ENCODE peak calls at places on chromosomes 13 and 19, in four cellular contexts. O is GM12878, B is HepG2, Q is H1. F is an unnamed sample.

GRCh38 chr19:23436318-23436717 is 41.0 kb upstream of the ZNF91 start:
- DNase-seq in B (no peak), O (no peak), Q (peak; percentile 55), F (no peak)

GRCh38 chr19:1232652-1233360 is 5.0 kb downstream of the CBARP start:
- DNase-seq in B (no peak), O (no peak), Q (no peak), F (no peak)

GRCh38 chr19:2080336-2080988 is 15.7 kb downstream of the MOB3A start:
- DNase-seq in O (no peak), B (no peak), Q (no peak), F (peak; percentile 3)

GRCh38 chr19:29492761-29493160 is 33.0 kb upstream of the VSTM2B start:
- DNase-seq in O (no peak), B (no peak), Q (peak; percentile 41), F (no peak)

GRCh38 chr19:41930926-41931592 is 2.8 kb upstream of the ERFL start:
- DNase-seq in O (no peak), Q (peak; percentile 84), B (no peak), F (no peak)

GRCh38 chr19:6528544-6529121 is 2.2 kb upstream of the TNFSF9 start:
- DNase-seq in O (no peak), Q (no peak), B (peak; percentile 60), F (no peak)

GRCh38 chr19:41352609-41353465 is 885 bp downstream of the TGFB1 start:
- DNase-seq in O (no peak), B (peak; percentile 54), Q (peak; percentile 88), F (peak; percentile 79)

GRCh38 chr13:51760592-51760991 is 43.4 kb downstream of the DHRS12 start:
- DNase-seq in Q (no peak), O (no peak), B (no peak), F (no peak)

GRCh38 chr13:38386421-38386820 is 36.8 kb downstream of the UFM1 start:
- DNase-seq in B (no peak), O (no peak), Q (no peak), F (no peak)

GRCh38 chr13:108266316-108266936 is 3.1 kb upstream of the TNFSF13B start:
- DNase-seq in Q (no peak), B (no peak), O (no peak), F (peak; percentile 3)

GRCh38 chr19:6235031-6235951 is 44.5 kb downstream of the MLLT1 start:
- DNase-seq in O (no peak), B (no peak), Q (no peak), F (peak; percentile 74)

GRCh38 chr19:1241417-1242095 is at the start of gene ATP5F1D:
- DNase-seq in Q (peak; percentile 94), O (peak; percentile 80), B (peak; percentile 88), F (peak; percentile 93)

GRCh38 chr13:42581427-42581826 is 7.5 kb downstream of the TNFSF11 start:
- DNase-seq in Q (no peak), B (no peak), O (no peak), F (no peak)

GRCh38 chr13:51636349-51636890 is 52.2 kb downstream of the WDFY2 start:
- DNase-seq in Q (no peak), O (no peak), B (peak; percentile 99), F (no peak)

GRCh38 chr19:11177592-11177991 is 19.8 kb downstream of the KANK2 start:
- DNase-seq in Q (no peak), B (no peak), O (no peak), F (no peak)

GRCh38 chr13:112852808-112853207 is 116.2 kb upstream of the MCF2L start:
- DNase-seq in O (no peak), Q (no peak), B (no peak), F (no peak)
- TF ChIP-seq TCF12 in O (no peak), Q (no peak), B (no peak), F (no peak)

GRCh38 chr13:49304356-49304755 is 56.6 kb downstream of the CDADC1 start:
- DNase-seq in O (no peak), B (no peak), Q (no peak), F (no peak)

GRCh38 chr13:49303533-49304252 is 56.0 kb downstream of the CDADC1 start:
- DNase-seq in Q (no peak), O (no peak), B (peak; percentile 86), F (no peak)

GRCh38 chr13:49300716-49301589 is 53.2 kb downstream of the CDADC1 start:
- DNase-seq in O (peak; percentile 42), Q (peak; percentile 57), B (peak; percentile 77), F (peak; percentile 76)

GRCh38 chr13:49302817-49303216 is 55.1 kb downstream of the CDADC1 start:
- DNase-seq in O (no peak), Q (no peak), B (no peak), F (no peak)

GRCh38 chr13:49302222-49302621 is 54.5 kb downstream of the CDADC1 start:
- DNase-seq in O (no peak), B (no peak), Q (no peak), F (no peak)
- H3K4me1 ChIP-seq in O (peaks cover 3% of the 10 kb centered on the region), B (peaks cover 79% of the 10 kb centered on the region), Q (no peaks in the 10 kb centered on the region), F (no peaks in the 10 kb centered on the region)

DNA sequence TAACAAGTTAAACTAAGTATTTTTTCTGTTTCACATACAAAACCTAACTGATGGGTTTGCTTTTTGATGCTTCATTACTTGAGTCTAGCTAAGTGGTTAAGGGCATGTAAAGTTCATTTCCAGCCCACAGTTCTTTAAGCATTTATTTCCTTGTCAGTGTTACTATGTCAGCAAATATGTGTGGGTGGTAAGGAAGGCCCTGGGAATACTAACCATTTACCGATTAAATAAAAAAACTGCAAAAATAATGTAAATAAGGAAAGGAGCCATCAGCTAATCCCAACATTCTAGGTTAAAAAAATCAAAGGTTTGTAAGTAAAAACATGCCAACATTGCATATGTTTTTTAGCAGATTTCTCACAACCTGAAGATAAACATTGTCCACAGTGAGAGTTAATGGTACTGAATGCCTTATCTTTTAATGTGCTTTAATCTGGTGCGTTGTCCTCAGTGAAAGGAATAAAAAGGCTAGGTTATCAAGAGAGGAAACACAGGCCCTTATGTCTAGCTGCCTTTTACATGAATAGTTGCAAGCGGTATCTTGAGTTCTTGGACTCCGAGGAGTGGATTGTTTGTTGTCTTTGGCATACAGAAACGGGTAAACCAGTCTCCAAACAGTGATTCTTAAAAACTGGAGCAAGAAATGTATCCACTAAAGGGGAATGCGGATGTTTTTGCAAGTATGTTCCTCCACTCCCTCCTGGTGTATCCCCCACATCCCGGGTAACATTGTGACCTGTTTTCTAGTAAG is 949.6 kb upstream of the SLC10A2 start:
- DNase-seq in O (no peak), Q (no peak), B (no peak), F (no peak)
- TF ChIP-seq TCF12 in O (no peak), Q (no peak), B (no peak), F (no peak)

DNA sequence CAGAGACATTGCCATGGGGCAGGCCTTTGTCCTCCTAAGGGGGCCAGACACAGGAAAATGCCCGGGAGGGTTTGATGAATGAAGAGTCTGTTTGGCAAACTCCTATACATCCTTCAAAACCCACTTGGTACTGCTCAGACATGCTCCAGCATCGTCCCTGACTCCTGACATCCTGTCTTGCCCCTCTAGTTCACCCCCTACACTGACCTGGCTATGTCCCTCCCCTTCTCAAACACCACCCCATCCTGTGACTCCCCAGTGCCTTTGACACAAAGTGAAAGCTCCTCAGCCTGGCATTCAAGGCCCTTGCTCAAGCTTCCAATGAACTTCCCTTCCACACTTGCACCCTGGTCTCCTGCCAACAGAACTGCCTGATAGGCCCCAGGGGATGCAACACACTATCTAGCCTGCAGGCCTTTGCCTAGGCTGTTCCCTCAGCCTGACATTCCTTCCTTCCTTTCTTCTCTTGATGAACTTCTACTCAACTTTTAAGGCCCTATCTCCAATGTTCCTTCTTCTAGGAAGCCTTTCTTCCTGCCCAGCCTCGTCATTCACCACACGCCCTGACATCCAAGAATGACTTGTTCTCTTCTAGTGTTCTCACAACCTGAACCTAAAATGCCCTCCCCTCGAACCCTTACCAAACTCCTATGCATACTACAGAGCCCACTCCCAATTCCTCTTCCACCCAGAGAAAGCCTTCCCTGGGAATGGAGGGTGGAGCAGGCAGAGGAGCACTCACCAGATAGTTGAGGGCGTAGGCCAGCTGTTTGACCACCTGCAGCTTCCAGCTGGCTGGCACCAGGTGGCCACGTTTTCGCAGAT is 12.4 kb downstream of the JAK3 start:
- DNase-seq in Q (no peak), O (no peak), B (no peak), F (no peak)
- H3K4me1 ChIP-seq in Q (peaks cover 5% of the 10 kb centered on the region), O (no peaks in the 10 kb centered on the region), B (no peaks in the 10 kb centered on the region), F (peaks cover 5% of the 10 kb centered on the region)

GRCh38 chr13:112116187-112116950 is 49.4 kb downstream of the SOX1 start:
- DNase-seq in O (no peak), Q (no peak), B (no peak), F (no peak)
- TF ChIP-seq TCF12 in O (no peak), Q (no peak), B (no peak), F (no peak)

DNA sequence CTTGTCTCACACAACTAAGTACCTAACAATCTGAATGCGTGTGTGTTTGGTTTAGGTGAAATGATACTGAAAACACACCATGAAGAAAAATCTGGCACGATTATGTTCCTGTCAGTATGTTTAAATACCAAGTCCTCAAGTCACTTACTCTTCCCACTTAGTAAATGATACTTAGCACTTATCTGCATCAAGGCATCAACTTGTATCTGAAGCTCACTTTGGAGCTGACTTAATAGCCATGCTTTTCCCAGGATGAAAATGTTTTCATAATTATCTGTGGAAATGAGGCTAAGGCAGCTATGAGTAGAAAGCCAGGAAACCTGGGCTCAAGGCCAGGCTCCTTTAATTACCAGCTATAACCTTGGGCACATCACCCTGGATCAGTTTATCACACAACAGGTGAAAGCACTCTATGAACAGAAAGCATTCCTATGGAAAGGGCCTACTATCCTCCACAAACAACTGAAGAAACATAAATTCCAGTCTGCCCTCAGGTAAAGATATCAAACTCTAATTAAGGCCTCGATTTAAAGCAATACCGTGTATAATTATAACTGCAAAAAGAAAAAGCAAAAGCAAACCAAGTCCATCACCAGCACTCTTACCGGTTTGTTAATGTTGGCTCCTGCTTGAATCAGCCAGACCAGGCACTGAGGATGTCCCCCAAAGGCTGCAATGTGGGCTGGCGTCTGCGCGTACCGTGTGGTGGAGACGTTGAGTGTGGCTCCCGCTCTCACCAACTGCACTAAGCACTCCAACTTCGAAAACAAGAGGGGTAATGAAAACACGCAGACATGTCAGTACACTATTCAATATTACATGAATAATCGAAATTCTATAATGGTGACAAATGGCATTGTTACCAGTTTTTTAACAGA is 4.6 kb downstream of the ANKRD10 start:
- DNase-seq in Q (no peak), O (no peak), B (no peak), F (no peak)
- H3K4me1 ChIP-seq in Q (peaks cover 22% of the 10 kb centered on the region), O (peaks cover 9% of the 10 kb centered on the region), B (peaks cover 57% of the 10 kb centered on the region), F (peaks cover 28% of the 10 kb centered on the region)

GRCh38 chr13:49976314-49977258 is 20.3 kb upstream of the TRIM13 start:
- DNase-seq in Q (peak; percentile 75), O (peak; percentile 55), B (peak; percentile 65), F (peak; percentile 66)
- TF ChIP-seq TCF12 in Q (no peak), O (no peak), B (no peak), F (peak; percentile 23)

GRCh38 chr13:33123066-33123940 is 107.1 kb downstream of the KL start:
- DNase-seq in B (peak; percentile 32), O (no peak), Q (no peak), F (no peak)
- H3K4me1 ChIP-seq in B (peaks cover 57% of the 10 kb centered on the region), O (no peaks in the 10 kb centered on the region), Q (peaks cover 10% of the 10 kb centered on the region), F (peaks cover 38% of the 10 kb centered on the region)

F was measured in SK-N-SH.